ENCODE peak calls at places on chromosomes 13 and 19, in seven cellular contexts. V is spleen; O is pancreas; R is CD8-positive, alpha-beta memory T cell; K is brain microvascular endothelial cell; T is Peyer's patch; W is CD4-positive, CD25-positive, alpha-beta regulatory T cell. Y is an unnamed sample.
A peak's percentile ranks its signal among the peaks of the same experiment; 100 is the strongest.

GRCh38 chr19:2613507-2614295 is 88.8 kb downstream of the GNG7 start:
- DNase-seq in V (peak; percentile 91), O (no peak), R (peak; percentile 45), K (no peak), T (peak; percentile 59), W (peak; percentile 62), Y (peak; percentile 57)

GRCh38 chr19:18385675-18386542 is at the start of gene GDF15:
- DNase-seq in V (peak; percentile 76), O (peak; percentile 95), R (peak; percentile 11), K (peak; percentile 91), T (peak; percentile 27), W (peak; percentile 16), Y (no peak)

GRCh38 chr13:36445278-36445677 is 13.0 kb downstream of the CCNA1 start:
- DNase-seq in V (no peak), O (no peak), R (no peak), K (no peak), T (no peak), W (no peak), Y (no peak)

GRCh38 chr19:41699968-41700323 is 8.5 kb upstream of the CEACAM5 start:
- DNase-seq in V (no peak), O (no peak), R (no peak), K (no peak), T (no peak), W (no peak), Y (no peak)

GRCh38 chr13:34107814-34108213 is 289.9 kb downstream of the RFC3 start:
- DNase-seq in V (no peak), O (no peak), R (no peak), K (no peak), T (no peak), W (no peak), Y (no peak)

GRCh38 chr13:94712812-94713555 is 639 bp upstream of the SOX21 start:
- DNase-seq in V (no peak), O (no peak), R (no peak), K (no peak), T (no peak), W (peak; percentile 17), Y (no peak)

GRCh38 chr19:10353793-10354391 is 14.5 kb upstream of the ICAM3 start:
- DNase-seq in V (no peak), O (no peak), R (peak; percentile 18), K (peak; percentile 30), T (no peak), W (peak; percentile 44), Y (peak; percentile 23)

GRCh38 chr19:6528544-6529121 is 2.2 kb upstream of the TNFSF9 start:
- DNase-seq in V (peak; percentile 77), O (no peak), R (no peak), K (no peak), T (peak; percentile 66), W (no peak), Y (no peak)

GRCh38 chr13:91247768-91248167 is 99.7 kb upstream of the MIR17HG start:
- DNase-seq in V (no peak), O (no peak), R (no peak), K (no peak), T (no peak), W (no peak), Y (no peak)

GRCh38 chr19:2623743-2624142 is 78.8 kb downstream of the GNG7 start:
- DNase-seq in V (no peak), O (no peak), R (no peak), K (no peak), T (peak; percentile 53), W (no peak), Y (no peak)

GRCh38 chr19:12774588-12775555 is at the start of gene HOOK2:
- DNase-seq in V (peak; percentile 93), O (peak; percentile 99), R (peak; percentile 41), K (no peak), T (peak; percentile 69), W (peak; percentile 33), Y (peak; percentile 41)

GRCh38 chr19:19550454-19550842 is 12.4 kb downstream of the CILP2 start:
- DNase-seq in V (no peak), O (no peak), R (no peak), K (no peak), T (no peak), W (no peak), Y (no peak)

GRCh38 chr13:40519637-40520036 is 146.8 kb downstream of the FOXO1 start:
- DNase-seq in V (no peak), O (peak; percentile 40), R (no peak), K (no peak), T (no peak), W (no peak), Y (no peak)

GRCh38 chr19:42433503-42434260 is 6.5 kb upstream of the LIPE start:
- DNase-seq in V (peak; percentile 89), O (peak; percentile 90), R (peak; percentile 50), K (peak; percentile 40), T (peak; percentile 71), W (peak; percentile 67), Y (peak; percentile 58)

GRCh38 chr19:5822181-5822844 is 17.2 kb downstream of the FUT6 start:
- DNase-seq in V (no peak), O (no peak), R (no peak), K (no peak), T (no peak), W (no peak), Y (no peak)

GRCh38 chr13:47800593-47800992 is 200.5 kb downstream of the SUCLA2 start:
- DNase-seq in V (no peak), O (no peak), R (no peak), K (no peak), T (no peak), W (no peak), Y (no peak)

GRCh38 chr13:32031025-32031814 is at the start of gene FRY:
- DNase-seq in V (peak; percentile 94), O (peak; percentile 45), R (peak; percentile 17), K (peak; percentile 58), T (peak; percentile 50), W (peak; percentile 56), Y (peak; percentile 50)

GRCh38 chr19:50501186-50501567 is 9.8 kb downstream of the JOSD2 start:
- DNase-seq in V (peak; percentile 68), O (no peak), R (no peak), K (no peak), T (no peak), W (no peak), Y (no peak)

GRCh38 chr13:73741742-73742141 is 392.5 kb downstream of the KLF12 start:
- DNase-seq in V (no peak), O (no peak), R (no peak), K (no peak), T (no peak), W (no peak), Y (no peak)

GRCh38 chr19:31351212-31352193 is 2.3 kb upstream of the TSHZ3 start:
- DNase-seq in V (peak; percentile 82), O (peak; percentile 31), R (no peak), K (peak; percentile 51), T (no peak), W (peak; percentile 16), Y (no peak)

GRCh38 chr19:51490676-51491075 is 10.9 kb downstream of the SIGLEC12 start:
- DNase-seq in V (no peak), O (no peak), R (no peak), K (no peak), T (no peak), W (no peak), Y (no peak)

GRCh38 chr19:55576746-55577145 is 3.9 kb downstream of the ZNF579 start:
- DNase-seq in V (no peak), O (no peak), R (no peak), K (no peak), T (no peak), W (no peak), Y (no peak)
- H3K4me3 ChIP-seq in V (no peak overlapping the region), O (no peak overlapping the region), R (no peak overlapping the region), K (no peak overlapping the region), T (no peak overlapping the region), W (no peak overlapping the region), Y (no peak overlapping the region)

GRCh38 chr19:954272-954671 is 28.4 kb downstream of the ARID3A start:
- DNase-seq in V (no peak), O (no peak), R (no peak), K (no peak), T (no peak), W (no peak), Y (no peak)
- H3K27ac ChIP-seq in V (no peak overlapping the region), O (no peak overlapping the region), R (peak overlapping the region; percentile 57), K (no peak overlapping the region), T (no peak overlapping the region), W (no peak overlapping the region), Y (no peak overlapping the region)

DNA sequence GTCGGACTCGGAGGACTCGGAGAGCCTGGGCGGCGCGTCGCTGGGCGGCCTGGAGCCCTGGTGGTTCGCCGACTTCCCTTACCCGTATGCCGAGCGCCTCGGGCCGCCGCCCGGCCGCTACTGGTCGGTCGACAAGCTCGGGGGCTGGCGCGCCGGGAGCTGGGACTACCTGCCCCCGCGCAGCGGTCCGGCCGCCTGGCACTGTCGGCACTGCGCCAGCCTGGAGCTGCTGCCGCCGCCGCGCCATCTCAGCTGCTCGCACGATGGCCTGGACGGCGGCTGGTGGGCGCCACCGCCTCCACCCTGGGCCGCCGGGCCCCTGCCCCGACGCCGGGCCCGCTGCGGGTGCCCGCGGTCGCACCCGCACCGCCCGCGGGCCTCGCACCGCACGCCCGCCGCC is 2.5 kb upstream of the GRWD1 start:
- DNase-seq in V (peak; percentile 80), O (no peak), R (no peak), K (no peak), T (no peak), W (no peak), Y (peak; percentile 23)
- H3K4me3 ChIP-seq in V (peak overlapping the region; percentile 15), O (no peak overlapping the region), R (no peak overlapping the region), K (no peak overlapping the region), T (no peak overlapping the region), W (no peak overlapping the region), Y (no peak overlapping the region)

DNA sequence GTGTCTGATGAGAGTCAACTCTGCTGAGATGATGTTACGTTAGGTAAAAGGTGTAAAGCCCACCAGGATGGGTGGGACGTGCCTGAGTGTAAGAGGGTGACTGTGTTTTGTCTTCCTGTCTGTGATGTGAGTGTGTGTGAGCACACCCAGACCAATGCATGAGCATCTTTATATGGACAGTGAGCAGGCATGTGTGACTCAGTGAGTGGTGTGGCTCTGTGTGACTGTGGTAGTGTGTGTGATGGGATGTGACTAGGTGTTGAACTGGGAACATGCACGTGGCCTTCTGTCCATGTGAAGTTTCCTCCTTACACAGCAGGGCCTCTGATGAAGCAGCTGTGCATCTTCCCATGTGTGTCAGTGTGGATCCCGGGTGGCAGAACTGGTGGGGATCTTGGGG is 17.8 kb upstream of the LGALS16 start:
- DNase-seq in V (no peak), O (no peak), R (no peak), K (no peak), T (no peak), W (no peak), Y (no peak)
- H3K27ac ChIP-seq in V (no peak overlapping the region), O (no peak overlapping the region), R (no peak overlapping the region), K (no peak overlapping the region), T (no peak overlapping the region), W (no peak overlapping the region), Y (no peak overlapping the region)

GRCh38 chr19:35959968-35960320 is 23.8 kb downstream of the LRFN3 start:
- DNase-seq in V (no peak), O (no peak), R (no peak), K (no peak), T (no peak), W (no peak), Y (no peak)
- H3K4me3 ChIP-seq in V (peak overlapping the region; percentile 25), O (no peak overlapping the region), R (peak overlapping the region; percentile 36), K (no peak overlapping the region), T (no peak overlapping the region), W (no peak overlapping the region), Y (no peak overlapping the region)